ENCODE peak calls at places on chromosomes 3 and 15, in four cellular contexts. One of them, this sample, is unnamed.

GRCh38 chr3:48500656-48501055 is 3.3 kb downstream of the SHISA5 start:
- DNase-seq in transverse colon: no peak
- DNase-seq in stomach: no peak
- DNase-seq in uterus: no peak
- DNase-seq in this sample: no peak

GRCh38 chr15:29910068-29910467 is 87.8 kb upstream of the TJP1 start:
- DNase-seq in uterus: no peak
- DNase-seq in stomach: no peak
- DNase-seq in transverse colon: peak
- DNase-seq in this sample: no peak

GRCh38 chr15:89809093-89809786 is 5.4 kb downstream of the ANPEP start:
- DNase-seq in uterus: no peak
- DNase-seq in stomach: peak
- DNase-seq in transverse colon: no peak
- DNase-seq in this sample: peak

GRCh38 chr3:180888992-180889560 is 23.4 kb upstream of the FXR1 start:
- DNase-seq in uterus: no peak
- DNase-seq in transverse colon: no peak
- DNase-seq in stomach: no peak
- DNase-seq in this sample: no peak

GRCh38 chr15:73989001-73989798 is 2.9 kb downstream of the STOML1 start:
- DNase-seq in stomach: no peak
- DNase-seq in uterus: no peak
- DNase-seq in transverse colon: no peak
- DNase-seq in this sample: no peak

GRCh38 chr3:121520510-121520909 is 25.3 kb downstream of the POLQ start:
- DNase-seq in stomach: no peak
- DNase-seq in transverse colon: no peak
- DNase-seq in uterus: no peak
- DNase-seq in this sample: no peak

GRCh38 chr3:138351151-138351550 is 2.8 kb downstream of the MRAS start:
- DNase-seq in transverse colon: no peak
- DNase-seq in stomach: no peak
- DNase-seq in uterus: no peak
- DNase-seq in this sample: no peak

GRCh38 chr3:138114431-138114918 is 933 bp downstream of the DZIP1L start:
- DNase-seq in transverse colon: no peak
- DNase-seq in stomach: no peak
- DNase-seq in uterus: no peak
- DNase-seq in this sample: no peak

GRCh38 chr3:117217355-117217754 is 507.8 kb downstream of the TUSC7 start:
- DNase-seq in uterus: no peak
- DNase-seq in stomach: no peak
- DNase-seq in transverse colon: no peak
- DNase-seq in this sample: no peak

GRCh38 chr3:177144922-177145321 is 52.4 kb downstream of the TBL1XR1 start:
- DNase-seq in uterus: no peak
- DNase-seq in stomach: no peak
- DNase-seq in transverse colon: no peak
- DNase-seq in this sample: no peak

GRCh38 chr3:186921578-186921977 is 8.7 kb upstream of the ST6GAL1 start:
- DNase-seq in stomach: no peak
- DNase-seq in uterus: no peak
- DNase-seq in transverse colon: no peak
- DNase-seq in this sample: no peak

GRCh38 chr3:15409239-15409638 is 18.1 kb downstream of the METTL6 start:
- DNase-seq in uterus: no peak
- DNase-seq in stomach: no peak
- DNase-seq in transverse colon: no peak
- DNase-seq in this sample: no peak

GRCh38 chr3:63364909-63365308 is 86.8 kb downstream of the SYNPR start:
- DNase-seq in transverse colon: no peak
- DNase-seq in uterus: no peak
- DNase-seq in stomach: no peak
- DNase-seq in this sample: no peak

GRCh38 chr3:151431940-151432339 is 28.9 kb downstream of the IGSF10 start:
- DNase-seq in stomach: no peak
- DNase-seq in uterus: no peak
- DNase-seq in transverse colon: no peak
- DNase-seq in this sample: no peak

GRCh38 chr15:61639491-61639890 is 410.4 kb upstream of the RORA start:
- DNase-seq in transverse colon: no peak
- DNase-seq in stomach: no peak
- DNase-seq in uterus: no peak
- DNase-seq in this sample: no peak

GRCh38 chr3:146165370-146165769 is 4.4 kb upstream of the PLOD2 start:
- DNase-seq in uterus: no peak
- DNase-seq in transverse colon: no peak
- DNase-seq in stomach: no peak
- DNase-seq in this sample: no peak

GRCh38 chr3:103393395-103394186 is 958.8 kb downstream of the ZPLD1 start:
- DNase-seq in uterus: no peak
- DNase-seq in stomach: no peak
- DNase-seq in transverse colon: no peak
- DNase-seq in this sample: no peak

GRCh38 chr3:111715911-111716523 is 120.9 kb upstream of the ZBED2 start:
- DNase-seq in uterus: peak
- DNase-seq in transverse colon: peak
- DNase-seq in stomach: peak
- DNase-seq in this sample: peak

GRCh38 chr3:100040846-100041245 is 73.5 kb downstream of the FILIP1L start:
- DNase-seq in transverse colon: no peak
- DNase-seq in uterus: no peak
- DNase-seq in stomach: no peak
- DNase-seq in this sample: no peak

GRCh38 chr15:58506064-58506490 is 74.3 kb downstream of the LIPC start:
- DNase-seq in transverse colon: no peak
- DNase-seq in stomach: peak
- DNase-seq in uterus: no peak
- DNase-seq in this sample: no peak

GRCh38 chr15:62845239-62846126 is 197.1 kb upstream of the TPM1 start:
- DNase-seq in transverse colon: no peak
- DNase-seq in uterus: no peak
- DNase-seq in stomach: no peak
- DNase-seq in this sample: no peak

GRCh38 chr3:43180027-43180426 is 74.1 kb upstream of the POMGNT2 start:
- DNase-seq in transverse colon: peak
- DNase-seq in uterus: no peak
- DNase-seq in stomach: no peak
- DNase-seq in this sample: no peak
- H3K27ac ChIP-seq in transverse colon: peak
- H3K27ac ChIP-seq in uterus: no peak
- H3K27ac ChIP-seq in stomach: peak
- H3K27ac ChIP-seq in this sample: peak

DNA sequence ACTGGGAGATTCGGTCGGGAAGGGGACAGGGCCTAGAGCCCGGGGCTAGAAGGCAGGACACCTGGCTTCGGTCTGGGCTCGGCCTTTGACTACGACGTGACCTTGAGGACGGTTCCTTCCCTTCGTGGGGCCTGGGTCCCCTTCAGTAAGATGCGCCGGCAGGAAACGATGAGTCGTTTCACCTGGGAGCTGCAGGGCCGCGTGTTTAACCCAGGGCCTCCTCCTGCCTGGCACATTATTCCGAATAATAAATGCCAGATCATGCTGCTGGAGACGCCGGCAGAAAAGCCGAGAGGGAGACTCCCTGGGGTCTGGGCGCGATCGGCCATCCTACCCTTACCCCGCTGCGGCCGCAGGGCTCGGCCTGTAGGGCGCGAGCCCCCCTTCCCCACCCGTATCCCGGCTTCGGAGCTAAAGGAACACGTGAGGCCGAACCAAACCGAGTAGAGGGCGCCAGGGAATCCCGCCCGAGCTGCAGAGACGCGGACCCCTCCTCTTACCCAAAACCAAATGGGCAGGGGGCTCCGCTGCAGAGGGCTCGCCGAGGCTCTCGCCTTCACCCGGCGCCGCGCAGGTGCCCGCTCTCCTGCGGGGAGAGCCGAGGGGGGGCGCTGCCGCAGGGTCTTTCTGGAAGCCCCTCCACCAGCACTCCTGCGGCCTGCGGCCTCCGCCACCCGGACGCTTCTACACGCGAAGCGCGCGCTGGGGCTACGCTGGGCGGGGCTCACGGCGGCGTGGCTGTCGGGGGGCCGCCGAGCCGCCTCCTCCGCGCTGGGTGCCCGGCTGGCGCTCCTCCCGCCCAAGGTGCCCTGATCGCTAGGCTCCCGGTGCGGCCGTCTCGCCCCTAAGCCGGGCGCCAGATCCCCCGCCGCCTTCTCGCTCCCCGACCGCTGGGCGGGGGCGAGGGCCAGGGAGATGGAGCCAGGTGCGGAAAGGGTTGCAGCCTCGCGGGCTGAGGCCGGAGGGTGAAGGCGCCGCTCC is at the start of gene BDH1:
- DNase-seq in stomach: peak
- DNase-seq in transverse colon: peak
- DNase-seq in uterus: peak
- DNase-seq in this sample: no peak
- TF ChIP-seq POLR2A in stomach: no peak
- TF ChIP-seq POLR2A in transverse colon: peak
- TF ChIP-seq POLR2A in uterus: no peak
- TF ChIP-seq POLR2A in this sample: no peak

GRCh38 chr3:114673481-114673880 is 379.7 kb downstream of the TIGIT start:
- DNase-seq in transverse colon: no peak
- DNase-seq in stomach: no peak
- DNase-seq in uterus: no peak
- DNase-seq in this sample: no peak
- H3K27ac ChIP-seq in transverse colon: no peak
- H3K27ac ChIP-seq in stomach: no peak
- H3K27ac ChIP-seq in uterus: no peak
- H3K27ac ChIP-seq in this sample: no peak

GRCh38 chr15:33720952-33721351 is 247.3 kb upstream of the CHRM5 start:
- DNase-seq in stomach: no peak
- DNase-seq in uterus: no peak
- DNase-seq in transverse colon: no peak
- DNase-seq in this sample: no peak
- TF ChIP-seq POLR2A in stomach: no peak
- TF ChIP-seq POLR2A in uterus: no peak
- TF ChIP-seq POLR2A in transverse colon: no peak
- TF ChIP-seq POLR2A in this sample: no peak

GRCh38 chr3:31516757-31517156 is 16.0 kb upstream of the STT3B start:
- DNase-seq in transverse colon: no peak
- DNase-seq in stomach: no peak
- DNase-seq in uterus: no peak
- DNase-seq in this sample: no peak
- H3K27ac ChIP-seq in transverse colon: no peak
- H3K27ac ChIP-seq in stomach: no peak
- H3K27ac ChIP-seq in uterus: no peak
- H3K27ac ChIP-seq in this sample: no peak

GRCh38 chr15:33310481-33311311 is at the start of gene RYR3:
- DNase-seq in uterus: peak
- DNase-seq in stomach: no peak
- DNase-seq in transverse colon: no peak
- DNase-seq in this sample: no peak
- TF ChIP-seq POLR2A in uterus: peak
- TF ChIP-seq POLR2A in stomach: no peak
- TF ChIP-seq POLR2A in transverse colon: no peak
- TF ChIP-seq POLR2A in this sample: no peak

DNA sequence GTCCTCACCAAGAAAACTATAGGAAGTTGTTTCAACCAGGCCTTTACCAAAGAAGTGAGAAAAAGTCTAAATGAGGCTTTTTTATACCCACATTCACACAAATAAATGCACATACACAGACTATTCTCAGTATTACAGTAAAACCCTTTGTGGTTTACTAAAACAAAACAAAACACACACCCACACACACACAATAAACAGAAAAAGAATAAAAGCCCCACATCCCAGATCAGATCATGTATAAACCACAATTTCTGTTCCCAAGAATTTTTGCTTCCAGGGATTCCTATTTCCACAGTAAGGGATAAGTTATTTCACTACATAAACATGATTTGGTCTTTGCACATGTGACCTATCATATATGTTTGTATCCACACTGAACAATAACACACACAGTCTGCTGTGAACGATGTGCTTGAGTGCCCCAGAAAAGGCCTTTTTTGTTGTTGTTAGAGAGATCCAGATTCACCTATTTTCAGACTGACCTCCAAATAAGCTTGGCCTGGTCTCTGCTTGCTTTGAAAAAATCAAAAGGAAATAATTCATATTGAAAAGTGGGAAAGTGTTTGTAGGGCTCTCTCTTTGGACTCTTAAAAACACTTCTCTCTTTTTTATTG is 283.4 kb upstream of the ATP11B start:
- DNase-seq in transverse colon: no peak
- DNase-seq in stomach: no peak
- DNase-seq in uterus: no peak
- DNase-seq in this sample: no peak
- H3K27ac ChIP-seq in transverse colon: no peak
- H3K27ac ChIP-seq in stomach: no peak
- H3K27ac ChIP-seq in uterus: no peak
- H3K27ac ChIP-seq in this sample: no peak

DNA sequence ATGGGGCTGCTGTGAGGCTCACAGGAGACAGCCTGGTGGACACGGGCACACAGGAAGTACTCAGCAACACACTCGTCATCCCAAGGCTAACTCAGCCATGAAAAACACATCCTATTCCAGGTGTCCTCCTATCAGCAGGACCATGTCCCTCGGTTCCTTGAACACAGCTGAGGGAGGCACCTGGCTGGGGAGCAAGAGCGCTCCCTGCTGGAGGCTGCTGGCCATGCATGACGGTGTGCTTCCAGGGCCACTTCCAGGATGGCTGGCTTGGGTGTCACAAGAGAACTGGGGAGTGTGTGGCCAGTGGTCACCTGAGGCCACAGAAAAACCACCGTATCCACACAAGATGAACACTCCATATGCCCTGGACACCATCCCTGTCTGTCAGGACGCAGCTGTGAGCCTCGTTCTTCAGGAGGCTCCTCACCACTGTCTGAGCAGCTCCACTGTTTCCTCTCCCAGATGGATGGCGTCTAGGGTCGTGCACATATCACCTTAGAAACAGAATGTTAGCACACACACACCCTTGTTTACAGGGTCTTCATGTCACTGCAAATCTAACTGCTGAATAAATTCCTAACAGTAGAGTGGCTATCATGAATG is 31.0 kb downstream of the POC1A start:
- DNase-seq in stomach: peak
- DNase-seq in uterus: peak
- DNase-seq in transverse colon: peak
- DNase-seq in this sample: peak
- TF ChIP-seq POLR2A in stomach: no peak
- TF ChIP-seq POLR2A in uterus: no peak
- TF ChIP-seq POLR2A in transverse colon: no peak
- TF ChIP-seq POLR2A in this sample: no peak

This sample was measured in right lobe of liver.